ENCODE peak calls at places on chromosomes 2 and 18, in six cellular contexts. I, M, G, Z, K and N are unnamed samples.

GRCh38 chr2:45700407-45701013 is 49.0 kb downstream of the PRKCE start:
- DNase-seq in I (no peak), M (no peak), G (peak), Z (no peak), K (no peak), N (no peak)

GRCh38 chr2:202149155-202149762 is 76.2 kb downstream of the KIAA2012 start:
- DNase-seq in I (no peak), M (no peak), G (no peak), Z (peak), K (no peak), N (peak)

GRCh38 chr2:23430263-23430662 is 45.3 kb downstream of the KLHL29 start:
- DNase-seq in I (no peak), M (no peak), G (no peak), Z (no peak), K (no peak), N (no peak)

GRCh38 chr2:36670881-36671595 is 25.5 kb upstream of the VIT start:
- DNase-seq in I (no peak), M (no peak), G (no peak), Z (no peak), K (no peak), N (no peak)

GRCh38 chr2:46276652-46277051 is 20.6 kb upstream of the EPAS1 start:
- DNase-seq in I (no peak), M (no peak), G (no peak), Z (no peak), K (no peak), N (no peak)

GRCh38 chr18:23992119-23992940 is 22.2 kb upstream of the TTC39C start:
- DNase-seq in I (no peak), M (no peak), G (peak), Z (peak), K (peak), N (no peak)

GRCh38 chr2:222034058-222034457 is 264.7 kb downstream of the PAX3 start:
- DNase-seq in I (no peak), M (no peak), G (peak), Z (no peak), K (no peak), N (no peak)

GRCh38 chr2:191976436-191976835 is 129.5 kb upstream of the CAVIN2 start:
- DNase-seq in I (no peak), M (no peak), G (no peak), Z (no peak), K (no peak), N (no peak)

GRCh38 chr2:70777450-70777849 is 9.4 kb upstream of the ADD2 start:
- DNase-seq in I (no peak), M (no peak), G (no peak), Z (no peak), K (no peak), N (no peak)

GRCh38 chr18:50847192-50847591 is 27.4 kb upstream of the MRO start:
- DNase-seq in I (no peak), M (no peak), G (no peak), Z (no peak), K (no peak), N (no peak)

GRCh38 chr2:205510345-205510744 is 172.0 kb upstream of the NRP2 start:
- DNase-seq in I (no peak), M (no peak), G (no peak), Z (no peak), K (no peak), N (peak)

GRCh38 chr18:35283923-35284794 is 5.9 kb downstream of the ZSCAN30 start:
- DNase-seq in I (no peak), M (no peak), G (no peak), Z (no peak), K (no peak), N (no peak)

DNA sequence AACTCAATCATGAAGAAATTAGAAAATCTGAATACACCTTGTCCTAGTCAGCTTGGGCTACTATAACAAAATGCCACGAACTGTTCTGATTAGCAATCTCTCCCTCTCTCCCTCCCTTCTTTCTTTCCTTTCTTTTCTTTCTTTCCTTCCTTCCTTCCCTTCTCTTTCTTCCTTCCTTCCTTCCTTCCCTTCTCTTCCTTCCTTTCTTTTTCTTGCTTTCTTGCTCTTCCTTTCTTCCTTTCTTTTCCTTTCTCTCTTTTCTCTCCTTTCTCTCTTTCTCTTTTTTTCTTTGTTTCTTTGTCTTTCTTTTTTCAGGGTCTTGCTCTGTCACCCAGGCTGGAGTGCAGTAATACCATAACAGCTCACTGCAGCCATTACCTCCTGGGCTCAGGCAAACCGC is 23.6 kb upstream of the EMILIN2 start:
- DNase-seq in I (no peak), M (no peak), G (no peak), Z (no peak), K (no peak), N (no peak)
- TF ChIP-seq CTCF in I (no peak), M (no peak), G (no peak), Z (no peak), K (no peak), N (no peak)

DNA sequence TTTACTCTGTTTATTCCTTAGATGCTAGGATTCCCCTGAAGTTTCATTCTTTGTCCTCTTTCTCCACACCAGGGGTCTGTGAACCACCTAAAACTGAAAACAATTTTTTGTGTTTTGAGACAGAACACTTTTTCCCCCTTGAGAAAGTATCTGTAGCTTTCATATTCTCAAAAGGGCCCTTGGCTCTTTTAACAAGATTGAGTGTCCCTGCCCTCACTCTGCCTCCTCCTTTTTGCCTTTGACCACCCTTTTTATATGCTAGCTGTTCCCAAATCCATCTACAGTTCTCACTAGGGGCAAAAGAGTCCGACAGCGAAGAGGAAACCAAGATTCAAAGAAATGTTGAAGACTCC is 883 bp upstream of the EHBP1 start:
- DNase-seq in I (no peak), M (no peak), G (no peak), Z (no peak), K (no peak), N (no peak)
- H3K4me3 ChIP-seq in I (peak), M (peak), G (peak), Z (peak), K (peak), N (peak)

GRCh38 chr2:235605999-235606715 is 112.3 kb downstream of the AGAP1 start:
- DNase-seq in I (no peak), M (no peak), G (no peak), Z (no peak), K (no peak), N (peak)

GRCh38 chr2:235608200-235608591 is 114.4 kb downstream of the AGAP1 start:
- DNase-seq in I (no peak), M (no peak), G (no peak), Z (no peak), K (no peak), N (no peak)

GRCh38 chr2:235607541-235608199 is 113.8 kb downstream of the AGAP1 start:
- DNase-seq in I (no peak), M (no peak), G (no peak), Z (no peak), K (no peak), N (no peak)

GRCh38 chr2:235603659-235604058 is 109.8 kb downstream of the AGAP1 start:
- DNase-seq in I (no peak), M (no peak), G (no peak), Z (no peak), K (no peak), N (no peak)

GRCh38 chr2:235605306-235605998 is 111.6 kb downstream of the AGAP1 start:
- DNase-seq in I (no peak), M (peak), G (peak), Z (peak), K (peak), N (peak)
- H3K27ac ChIP-seq in I (no peak), M (no peak), G (no peak), Z (peak), K (no peak), N (no peak)

GRCh38 chr2:238838786-238839327 is 9.0 kb upstream of the TWIST2 start:
- DNase-seq in I (no peak), M (no peak), G (no peak), Z (no peak), K (no peak), N (no peak)

GRCh38 chr2:238839428-238839827 is 8.5 kb upstream of the TWIST2 start:
- DNase-seq in I (no peak), M (no peak), G (no peak), Z (no peak), K (no peak), N (no peak)

GRCh38 chr2:238831177-238831576 is 16.7 kb upstream of the TWIST2 start:
- DNase-seq in I (no peak), M (no peak), G (no peak), Z (no peak), K (no peak), N (no peak)

GRCh38 chr2:238834982-238835381 is 12.9 kb upstream of the TWIST2 start:
- DNase-seq in I (no peak), M (no peak), G (no peak), Z (no peak), K (no peak), N (no peak)

GRCh38 chr2:238835726-238836301 is 12.1 kb upstream of the TWIST2 start:
- DNase-seq in I (no peak), M (no peak), G (no peak), Z (no peak), K (no peak), N (no peak)
- TF ChIP-seq CTCF in I (no peak), M (no peak), G (no peak), Z (no peak), K (no peak), N (peak)